ENCODE peak calls at places on chromosomes 5 and 9, in ten cellular contexts. F is dorsolateral prefrontal cortex, E is heart left ventricle, M is lower leg skin, X is fibroblast of the aortic adventitia, K is fibroblast of lung, R is BE2C, O is RWPE1, G is neural crest cell, U is GM20000. V is an unnamed sample.

GRCh38 chr5:41908374-41909079 is 4.4 kb downstream of the RIMOC1 start:
- DNase-seq in F (no peak), E (no peak), M (no peak), X (peak), K (peak), R (no peak), O (no peak), G (no peak), U (no peak), V (no peak)

GRCh38 chr5:56729488-56729887 is 85.9 kb upstream of the MAP3K1 start:
- DNase-seq in F (no peak), E (no peak), M (no peak), X (no peak), K (no peak), R (no peak), O (no peak), G (no peak), U (no peak), V (no peak)

GRCh38 chr5:3153906-3154305 is 402.4 kb upstream of the IRX2 start:
- DNase-seq in F (no peak), E (no peak), M (no peak), X (no peak), K (no peak), R (no peak), O (no peak), G (no peak), U (no peak), V (no peak)

GRCh38 chr5:150509992-150510391 is 2.1 kb downstream of the NDST1 start:
- DNase-seq in F (no peak), E (no peak), M (no peak), X (no peak), K (no peak), R (no peak), O (no peak), G (no peak), U (no peak), V (no peak)

GRCh38 chr5:178306430-178307225 is 74.0 kb upstream of the PHYKPL start:
- DNase-seq in F (peak), E (no peak), M (peak), X (no peak), K (no peak), R (no peak), O (no peak), G (no peak), U (no peak), V (no peak)

GRCh38 chr5:140311011-140311467 is 8.1 kb upstream of the PFDN1 start:
- DNase-seq in F (no peak), E (no peak), M (no peak), X (peak), K (peak), R (no peak), O (peak), G (no peak), U (no peak), V (no peak)

GRCh38 chr9:34381323-34381722 is 4.6 kb upstream of the MYORG start:
- DNase-seq in F (peak), E (peak), M (peak), X (no peak), K (no peak), R (no peak), O (no peak), G (no peak), U (no peak), V (no peak)

GRCh38 chr5:154262376-154262775 is 71.8 kb downstream of the GALNT10 start:
- DNase-seq in F (no peak), E (no peak), M (no peak), X (no peak), K (no peak), R (no peak), O (no peak), G (no peak), U (no peak), V (no peak)

GRCh38 chr5:40551706-40552557 is 127.8 kb upstream of the PTGER4 start:
- DNase-seq in F (no peak), E (no peak), M (no peak), X (peak), K (peak), R (no peak), O (peak), G (no peak), U (no peak), V (no peak)

GRCh38 chr9:97740848-97741821 is 44.0 kb upstream of the XPA start:
- DNase-seq in F (no peak), E (peak), M (peak), X (peak), K (peak), R (peak), O (peak), G (peak), U (peak), V (peak)

GRCh38 chr9:135299239-135299590 is 180.4 kb upstream of the PPP1R26 start:
- DNase-seq in F (no peak), E (no peak), M (no peak), X (no peak), K (no peak), R (no peak), O (no peak), G (no peak), U (no peak), V (no peak)

GRCh38 chr5:4361626-4362281 is 766.1 kb downstream of the IRX1 start:
- DNase-seq in F (no peak), E (no peak), M (no peak), X (no peak), K (no peak), R (no peak), O (no peak), G (no peak), U (no peak), V (no peak)

GRCh38 chr9:31415184-31415583 is 969.3 kb upstream of the ACO1 start:
- DNase-seq in F (no peak), E (no peak), M (no peak), X (no peak), K (no peak), R (no peak), O (no peak), G (no peak), U (no peak), V (no peak)

GRCh38 chr5:37495668-37496067 is 116.5 kb downstream of the WDR70 start:
- DNase-seq in F (no peak), E (no peak), M (no peak), X (peak), K (peak), R (no peak), O (peak), G (no peak), U (no peak), V (no peak)

GRCh38 chr5:107861565-107861964 is 190.8 kb upstream of the EFNA5 start:
- DNase-seq in F (no peak), E (no peak), M (no peak), X (no peak), K (no peak), R (no peak), O (no peak), G (no peak), U (no peak), V (no peak)

GRCh38 chr5:144328980-144329379 is 158.3 kb downstream of the KCTD16 start:
- DNase-seq in F (no peak), E (no peak), M (no peak), X (no peak), K (no peak), R (no peak), O (no peak), G (no peak), U (no peak), V (no peak)

GRCh38 chr5:58127486-58128220 is 332.2 kb downstream of the PLK2 start:
- DNase-seq in F (no peak), E (no peak), M (no peak), X (no peak), K (peak), R (no peak), O (no peak), G (no peak), U (no peak), V (no peak)

GRCh38 chr5:132260714-132261615 is 3.5 kb downstream of the PDLIM4 start:
- DNase-seq in F (peak), E (peak), M (peak), X (peak), K (peak), R (no peak), O (peak), G (no peak), U (peak), V (peak)

GRCh38 chr5:149132474-149132873 is 8.8 kb upstream of the ABLIM3 start:
- DNase-seq in F (no peak), E (no peak), M (no peak), X (no peak), K (no peak), R (no peak), O (no peak), G (no peak), U (no peak), V (no peak)

GRCh38 chr5:149878371-149878770 is 66.2 kb downstream of the PDE6A start:
- DNase-seq in F (no peak), E (no peak), M (no peak), X (no peak), K (no peak), R (no peak), O (no peak), G (no peak), U (no peak), V (no peak)

GRCh38 chr5:68405784-68406183 is 190.2 kb downstream of the PIK3R1 start:
- DNase-seq in F (no peak), E (no peak), M (no peak), X (no peak), K (no peak), R (no peak), O (no peak), G (no peak), U (no peak), V (no peak)

GRCh38 chr9:14315754-14316573 is 2.0 kb upstream of the NFIB start:
- DNase-seq in F (peak), E (peak), M (peak), X (peak), K (peak), R (peak), O (no peak), G (no peak), U (peak), V (no peak)

GRCh38 chr9:97934321-97935115 is 3.5 kb downstream of the HEMGN start:
- DNase-seq in F (no peak), E (no peak), M (no peak), X (no peak), K (no peak), R (no peak), O (no peak), G (no peak), U (no peak), V (no peak)

GRCh38 chr9:93184439-93185221 is 691 bp downstream of the WNK2 start:
- DNase-seq in F (no peak), E (no peak), M (no peak), X (no peak), K (no peak), R (no peak), O (peak), G (no peak), U (peak), V (no peak)

GRCh38 chr5:130074820-130075219 is 170.6 kb downstream of the CHSY3 start:
- DNase-seq in F (no peak), E (no peak), M (no peak), X (no peak), K (no peak), R (no peak), O (no peak), G (no peak), U (no peak), V (no peak)

GRCh38 chr5:139979518-139979917 is 63.6 kb downstream of the NRG2 start:
- DNase-seq in F (no peak), E (no peak), M (no peak), X (no peak), K (no peak), R (no peak), O (no peak), G (no peak), U (no peak), V (no peak)

GRCh38 chr5:34474573-34475021 is 181.5 kb upstream of the RAI14 start:
- DNase-seq in F (no peak), E (no peak), M (no peak), X (peak), K (peak), R (peak), O (peak), G (no peak), U (peak), V (no peak)
- TF ChIP-seq CTCF in F (peak), E (peak), M (no peak), X (peak), K (peak), R (peak), O (peak), G (peak), U (peak), V (peak)

DNA sequence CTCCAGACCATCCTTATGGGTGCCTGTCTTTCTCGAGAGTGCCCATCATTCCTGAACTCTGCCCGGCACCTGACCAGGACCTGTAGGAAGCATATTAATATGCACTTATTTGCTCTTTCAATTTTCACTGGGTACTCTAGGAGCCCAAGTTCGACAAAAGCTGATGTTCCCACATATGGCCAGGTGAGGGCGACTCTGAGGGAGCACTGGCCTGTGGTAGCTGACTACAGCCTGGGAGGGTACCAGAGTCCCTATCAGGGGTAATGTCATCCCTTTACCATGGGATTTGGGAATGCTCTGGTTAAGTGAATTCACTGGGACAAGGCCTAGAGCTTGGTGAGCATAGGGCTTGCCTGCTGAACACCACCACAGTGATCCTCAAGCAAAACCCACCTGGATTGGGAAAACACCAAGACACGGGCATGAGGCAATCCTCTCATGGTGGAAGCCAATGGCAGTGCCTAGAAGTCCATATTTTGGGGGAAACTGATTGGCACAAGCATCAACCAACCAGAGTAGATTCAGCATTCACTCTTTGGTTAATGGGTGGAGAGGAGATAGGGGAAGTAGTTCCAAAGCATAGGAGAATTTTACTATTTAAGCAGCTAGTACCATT is 112.2 kb downstream of the MTX3 start:
- DNase-seq in F (no peak), E (no peak), M (no peak), X (no peak), K (no peak), R (peak), O (peak), G (peak), U (peak), V (no peak)
- TF ChIP-seq CTCF in F (no peak), E (peak), M (no peak), X (peak), K (peak), R (peak), O (no peak), G (peak), U (peak), V (no peak)

GRCh38 chr9:130937146-130938076 is 1.6 kb downstream of the FIBCD1 start:
- DNase-seq in F (no peak), E (no peak), M (no peak), X (no peak), K (no peak), R (no peak), O (no peak), G (no peak), U (no peak), V (no peak)

GRCh38 chr9:130939405-130939941 is 426 bp upstream of the FIBCD1 start:
- DNase-seq in F (no peak), E (no peak), M (no peak), X (no peak), K (no peak), R (peak), O (no peak), G (no peak), U (peak), V (no peak)

GRCh38 chr9:130940023-130940549 is 1.0 kb upstream of the FIBCD1 start:
- DNase-seq in F (no peak), E (no peak), M (no peak), X (no peak), K (no peak), R (peak), O (no peak), G (no peak), U (no peak), V (no peak)

GRCh38 chr9:130938184-130938651 is 829 bp downstream of the FIBCD1 start:
- DNase-seq in F (no peak), E (no peak), M (no peak), X (no peak), K (no peak), R (peak), O (no peak), G (no peak), U (no peak), V (no peak)

DNA sequence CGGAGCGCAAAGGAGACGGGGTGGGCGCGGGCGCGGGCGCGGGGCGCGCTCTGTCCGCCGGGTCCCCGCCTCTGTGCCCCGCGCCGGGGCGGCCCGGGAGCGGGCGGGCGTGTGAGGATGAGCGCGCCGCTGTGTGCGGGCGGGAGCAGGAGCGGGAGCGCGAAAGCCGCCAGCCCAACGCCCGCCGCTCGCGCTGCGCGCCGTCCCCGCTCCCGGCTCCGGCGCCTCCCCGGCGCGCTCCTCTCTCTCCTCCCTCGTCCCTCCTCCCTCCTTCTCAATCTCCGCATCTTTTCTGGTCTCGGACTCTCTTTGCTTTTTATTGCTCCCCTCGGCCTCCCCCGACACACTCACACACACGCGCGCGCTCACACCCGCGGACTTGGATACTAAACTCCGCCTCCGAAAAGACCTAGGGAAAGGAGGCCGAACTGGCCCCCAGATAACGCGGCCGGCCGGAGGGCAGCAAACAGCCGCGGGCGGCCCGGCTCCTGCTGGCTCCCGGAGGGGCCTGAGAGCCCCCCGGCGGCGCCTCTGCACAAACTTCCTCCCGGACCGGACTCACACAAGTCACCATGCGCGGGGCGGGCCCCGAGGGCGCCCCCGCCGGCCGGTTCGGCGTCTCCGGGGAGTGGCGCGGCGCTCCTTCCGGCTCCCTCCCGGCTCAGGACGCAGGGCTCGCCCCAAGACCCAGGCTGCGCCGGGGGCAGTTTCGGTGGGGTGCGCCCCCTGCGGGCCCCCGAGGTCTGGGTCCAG is at the start of gene FIBCD1:
- DNase-seq in F (no peak), E (no peak), M (no peak), X (peak), K (peak), R (peak), O (peak), G (no peak), U (peak), V (no peak)
- TF ChIP-seq CTCF in F (no peak), E (peak), M (no peak), X (no peak), K (peak), R (peak), O (peak), G (peak), U (peak), V (peak)

DNA sequence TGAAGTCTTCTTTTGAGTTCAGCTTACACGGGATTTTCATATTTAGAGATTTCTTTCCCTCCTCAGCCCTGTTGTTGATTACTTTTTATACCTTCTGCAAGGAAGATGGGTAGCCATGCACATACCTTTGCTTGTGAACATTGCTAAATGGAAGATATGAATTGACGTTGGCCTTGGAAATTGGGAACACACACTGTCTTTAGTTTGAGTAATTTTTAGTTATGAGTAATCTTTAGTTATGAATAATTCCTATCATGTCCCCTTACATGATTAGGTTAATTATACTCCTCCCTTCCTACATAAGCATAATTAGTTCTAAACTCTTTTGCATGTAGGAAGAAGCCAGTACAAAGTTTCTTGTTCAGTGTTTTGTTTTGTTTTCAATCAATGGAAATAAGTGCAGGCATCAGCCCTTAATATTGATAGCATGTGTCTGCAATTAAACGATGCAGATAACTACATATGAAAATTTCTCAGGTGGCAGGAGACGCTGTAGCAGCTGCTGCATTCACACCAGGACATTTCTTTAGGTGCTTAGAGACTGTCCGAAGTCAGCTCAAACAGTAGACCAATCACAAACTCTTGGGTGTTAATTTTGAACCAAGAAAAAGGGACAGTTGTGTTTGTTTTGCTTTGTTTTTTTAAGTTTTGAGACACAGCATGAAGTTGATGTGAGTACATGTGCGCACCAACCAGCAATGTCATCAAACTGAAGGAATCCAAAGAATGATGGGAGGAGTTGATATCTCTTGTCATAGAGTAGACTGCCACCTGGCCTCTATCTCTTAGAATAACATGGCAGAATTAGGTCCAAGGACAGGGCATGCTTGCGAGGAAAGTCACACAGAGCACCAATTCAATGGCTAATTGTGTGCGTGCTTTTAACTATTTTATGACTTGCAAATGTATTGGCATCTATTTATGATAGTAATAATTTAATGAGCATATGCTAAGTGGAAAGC is 51.4 kb downstream of the SMARCA2 start:
- DNase-seq in F (no peak), E (no peak), M (no peak), X (peak), K (peak), R (no peak), O (no peak), G (no peak), U (no peak), V (no peak)
- TF ChIP-seq CTCF in F (peak), E (peak), M (no peak), X (no peak), K (no peak), R (no peak), O (no peak), G (no peak), U (no peak), V (no peak)

GRCh38 chr5:23742701-23743100 is 235.3 kb downstream of the PRDM9 start:
- DNase-seq in F (no peak), E (no peak), M (no peak), X (no peak), K (no peak), R (no peak), O (peak), G (no peak), U (no peak), V (no peak)
- TF ChIP-seq CTCF in F (no peak), E (no peak), M (no peak), X (no peak), K (no peak), R (no peak), O (peak), G (no peak), U (no peak), V (no peak)

DNA sequence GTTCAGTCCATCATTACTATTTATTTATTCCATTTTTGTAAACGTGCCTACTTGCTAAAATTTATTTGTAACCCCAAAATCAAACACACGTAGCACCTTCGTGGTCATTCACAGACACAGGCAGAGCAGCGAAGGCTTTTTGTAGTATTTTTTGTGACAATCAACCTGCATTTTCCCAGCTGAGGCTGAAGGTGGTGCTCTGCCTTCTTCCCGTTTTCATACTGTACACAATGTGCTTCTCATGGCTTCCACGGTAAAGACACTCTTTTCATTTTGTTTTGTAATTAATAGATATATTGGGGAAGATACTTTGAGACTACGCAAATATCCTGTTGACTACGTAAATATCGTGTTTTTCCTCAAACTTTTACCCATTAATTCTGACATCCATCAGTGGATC is 19.4 kb downstream of the DAP start:
- DNase-seq in F (no peak), E (no peak), M (no peak), X (no peak), K (no peak), R (no peak), O (no peak), G (no peak), U (no peak), V (no peak)
- TF ChIP-seq CTCF in F (no peak), E (no peak), M (no peak), X (no peak), K (no peak), R (peak), O (no peak), G (no peak), U (no peak), V (no peak)